ENCODE peak calls at places on chromosomes 3 and 15, in four cellular contexts. X, V, R and M are unnamed samples. For H3K4me1 and H3K27me3, the result is how much of the 10 kb centered on the place peaks cover.

GRCh38 chr3:194554488-194555098 is 67.8 kb upstream of the ATP13A3 start:
- DNase-seq in V (no peak), X (no peak), R (no peak), M (no peak)

GRCh38 chr3:50194903-50195500 is 3.6 kb downstream of the GNAT1 start:
- DNase-seq in V (no peak), X (no peak), R (peak), M (no peak)

GRCh38 chr3:51978143-51978502 is 3.3 kb downstream of the ABHD14A start:
- DNase-seq in V (no peak), X (no peak), R (no peak), M (no peak)

GRCh38 chr15:60389261-60390077 is 8.3 kb downstream of the ANXA2 start:
- DNase-seq in R (no peak), V (no peak), X (no peak), M (no peak)

GRCh38 chr3:185362850-185363661 is at the start of gene MAP3K13:
- DNase-seq in V (peak), X (peak), R (peak), M (peak)

GRCh38 chr3:150300376-150300775 is 107.7 kb upstream of the TSC22D2 start:
- DNase-seq in X (no peak), R (no peak), V (no peak), M (no peak)

GRCh38 chr3:13233487-13234154 is 160.4 kb upstream of the IQSEC1 start:
- DNase-seq in X (no peak), V (no peak), R (no peak), M (no peak)

GRCh38 chr15:74200871-74201419 is 1.6 kb downstream of the STRA6 start:
- DNase-seq in X (no peak), R (peak), V (no peak), M (peak)

GRCh38 chr3:135131290-135131689 is 336.2 kb downstream of the EPHB1 start:
- DNase-seq in R (no peak), V (no peak), X (no peak), M (no peak)

GRCh38 chr15:98421419-98422085 is 226.8 kb upstream of the IGF1R start:
- DNase-seq in X (peak), R (peak), V (peak), M (peak)

GRCh38 chr3:141020139-141020940 is 30.8 kb upstream of the SPSB4 start:
- DNase-seq in V (no peak), R (no peak), X (no peak), M (no peak)

GRCh38 chr15:44668925-44669324 is 5.5 kb upstream of the SPG11 start:
- DNase-seq in X (no peak), R (no peak), V (no peak), M (no peak)

GRCh38 chr15:44670087-44670945 is 6.9 kb upstream of the SPG11 start:
- DNase-seq in V (no peak), R (no peak), X (no peak), M (no peak)

GRCh38 chr15:44663410-44664272 is at the start of gene SPG11:
- DNase-seq in R (peak), X (peak), V (peak), M (peak)

GRCh38 chr15:44666208-44667038 is 3.0 kb upstream of the SPG11 start:
- DNase-seq in R (no peak), V (no peak), X (no peak), M (no peak)

GRCh38 chr15:44667039-44667360 is 3.5 kb upstream of the SPG11 start:
- DNase-seq in V (no peak), R (no peak), X (no peak), M (no peak)
- H3K27ac ChIP-seq in V (peak), R (peak), X (peak), M (no peak)

GRCh38 chr3:100268156-100268555 is 7.4 kb downstream of the TBC1D23 start:
- DNase-seq in R (no peak), X (no peak), V (no peak), M (no peak)

GRCh38 chr3:100271522-100271921 is 10.7 kb downstream of the TBC1D23 start:
- DNase-seq in V (no peak), X (no peak), R (no peak), M (no peak)

GRCh38 chr3:100268986-100269385 is 8.2 kb downstream of the TBC1D23 start:
- DNase-seq in V (no peak), X (no peak), R (no peak), M (no peak)

GRCh38 chr3:100269410-100270217 is 8.8 kb downstream of the TBC1D23 start:
- DNase-seq in X (no peak), V (no peak), R (no peak), M (no peak)

GRCh38 chr3:100270218-100270588 is 9.4 kb downstream of the TBC1D23 start:
- DNase-seq in R (no peak), V (no peak), X (no peak), M (no peak)
- H3K4me1 ChIP-seq in R (under half), V (under half), X (under half), M (half or more)

GRCh38 chr15:70259030-70259424 is 161.3 kb upstream of the TLE3 start:
- DNase-seq in V (peak), R (peak), X (peak), M (no peak)

GRCh38 chr15:70257573-70258220 is 160.0 kb upstream of the TLE3 start:
- DNase-seq in R (no peak), X (no peak), V (peak), M (no peak)

GRCh38 chr15:70259640-70260066 is 161.9 kb upstream of the TLE3 start:
- DNase-seq in X (peak), R (no peak), V (no peak), M (peak)

GRCh38 chr15:70258369-70259029 is 160.8 kb upstream of the TLE3 start:
- DNase-seq in V (peak), R (peak), X (peak), M (peak)

GRCh38 chr15:70257047-70257446 is 159.3 kb upstream of the TLE3 start:
- DNase-seq in X (peak), R (no peak), V (no peak), M (no peak)
- H3K27me3 ChIP-seq in X (under half), R (under half), V (under half), M (under half)

GRCh38 chr3:53263907-53264306 is 8.1 kb upstream of the TKT start:
- DNase-seq in V (no peak), X (no peak), R (no peak), M (no peak)

GRCh38 chr3:53261712-53262111 is 5.9 kb upstream of the TKT start:
- DNase-seq in X (no peak), R (no peak), V (no peak), M (peak)

GRCh38 chr3:53267766-53268165 is 11.9 kb upstream of the TKT start:
- DNase-seq in R (no peak), V (no peak), X (no peak), M (no peak)

GRCh38 chr3:53260286-53260785 is 4.5 kb upstream of the TKT start:
- DNase-seq in R (no peak), V (no peak), X (peak), M (no peak)

DNA sequence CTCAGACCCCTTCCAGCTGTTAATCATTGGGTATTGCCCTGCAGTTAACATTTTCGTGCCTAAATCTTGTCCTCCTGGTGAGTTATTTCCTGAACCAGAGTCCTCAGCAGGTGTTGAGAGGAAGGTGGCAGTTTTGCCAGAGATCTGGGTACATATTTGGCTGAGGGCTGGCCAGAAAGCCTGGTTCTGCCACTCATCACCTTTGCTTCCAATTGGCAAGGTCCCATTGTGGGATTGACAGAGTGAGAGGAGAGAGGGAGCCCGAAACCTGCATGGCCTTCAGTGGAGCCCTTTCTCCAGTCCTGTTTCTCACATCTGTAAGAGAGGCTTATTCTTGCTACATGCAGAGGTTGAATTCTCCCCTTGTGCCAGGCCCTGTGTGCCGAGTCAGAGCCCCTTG is 8.9 kb upstream of the TKT start:
- DNase-seq in X (peak), V (no peak), R (no peak), M (peak)
- H3K27ac ChIP-seq in X (peak), V (no peak), R (peak), M (peak)

GRCh38 chr3:111582114-111582461 is 13.1 kb downstream of the ZBED2 start:
- DNase-seq in R (no peak), V (no peak), X (no peak), M (no peak)
- H3K4me1 ChIP-seq in R (under half), V (under half), X (under half), M (under half)

DNA sequence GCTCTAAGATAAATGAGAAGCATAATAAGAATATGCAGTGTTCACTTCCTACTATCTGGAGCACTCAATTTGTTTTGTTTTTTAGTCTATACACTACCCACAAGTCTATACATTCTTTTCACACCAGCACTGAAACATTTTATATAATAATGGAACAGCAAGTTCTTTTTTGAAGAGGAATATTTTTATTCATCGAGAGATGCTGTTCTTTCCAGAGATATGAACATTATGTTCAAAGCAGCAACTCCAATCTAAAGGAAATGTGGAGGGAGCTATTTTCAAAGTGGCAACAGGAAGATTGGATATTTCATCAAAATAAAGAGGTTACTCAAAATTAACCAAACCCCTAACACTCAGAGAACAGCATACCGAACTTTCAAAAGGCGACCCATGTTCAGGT is 16.4 kb upstream of the PYDC2 start:
- DNase-seq in X (no peak), R (no peak), V (no peak), M (no peak)
- H3K27me3 ChIP-seq in X (under half), R (under half), V (under half), M (under half)